ENCODE peak calls at places on chromosomes 4 and X, in four cellular contexts. Y is SK-N-SH, R is neural crest cell, A is GM12865. V is an unnamed sample.

GRCh38 chr4:48909697-48910096 is 3.1 kb upstream of the OCIAD2 start:
- DNase-seq in Y (peak), R (no peak), A (no peak), V (no peak)

GRCh38 chr4:114132830-114133229 is 153.4 kb upstream of the ARSJ start:
- DNase-seq in Y (no peak), R (no peak), A (peak), V (no peak)

GRCh38 chr4:20251061-20251795 is 477 bp upstream of the SLIT2 start:
- DNase-seq in Y (no peak), R (no peak), A (no peak), V (no peak)

GRCh38 chrX:150848914-150849365 is 49.5 kb downstream of the CD99L2 start:
- DNase-seq in Y (no peak), R (no peak), A (no peak), V (no peak)

GRCh38 chrX:40244980-40245379 is 147.2 kb upstream of the BCOR start:
- DNase-seq in Y (peak), R (no peak), A (no peak), V (no peak)

GRCh38 chr4:99058228-99058627 is 30.4 kb downstream of the ADH5 start:
- DNase-seq in Y (no peak), R (no peak), A (no peak), V (no peak)

GRCh38 chr4:176964116-176964691 is 171.5 kb upstream of the VEGFC start:
- DNase-seq in Y (no peak), R (no peak), A (peak), V (no peak)

GRCh38 chr4:155900402-155900801 is 3.1 kb upstream of the TDO2 start:
- DNase-seq in Y (no peak), R (no peak), A (no peak), V (no peak)

GRCh38 chr4:28462766-28463165 is 1602.1 kb downstream of the STIM2 start:
- DNase-seq in Y (no peak), R (no peak), A (no peak), V (no peak)

GRCh38 chr4:57378766-57379165 is 268.6 kb upstream of the IGFBP7 start:
- DNase-seq in Y (no peak), R (no peak), A (no peak), V (no peak)

GRCh38 chrX:54639346-54640102 is 109.5 kb downstream of the GNL3L start:
- DNase-seq in Y (peak), R (peak), A (peak), V (peak)

GRCh38 chr4:51942108-51942832 is 77.9 kb downstream of the LRRC66 start:
- DNase-seq in Y (no peak), R (no peak), A (no peak), V (no peak)

GRCh38 chr4:27001398-27002164 is 140.9 kb downstream of the STIM2 start:
- DNase-seq in Y (no peak), R (no peak), A (no peak), V (no peak)
- TF ChIP-seq CTCF in Y (no peak), R (no peak), A (no peak), V (no peak)

GRCh38 chr4:183099537-183100297 is 660 bp downstream of the WWC2 start:
- DNase-seq in Y (no peak), R (peak), A (no peak), V (peak)

GRCh38 chr4:183097251-183098079 is 1.6 kb upstream of the WWC2 start:
- DNase-seq in Y (no peak), R (no peak), A (no peak), V (peak)

GRCh38 chr4:183100298-183100599 is 1.2 kb downstream of the WWC2 start:
- DNase-seq in Y (no peak), R (no peak), A (no peak), V (no peak)

GRCh38 chr4:183098080-183098722 is 856 bp upstream of the WWC2 start:
- DNase-seq in Y (peak), R (peak), A (peak), V (peak)

DNA sequence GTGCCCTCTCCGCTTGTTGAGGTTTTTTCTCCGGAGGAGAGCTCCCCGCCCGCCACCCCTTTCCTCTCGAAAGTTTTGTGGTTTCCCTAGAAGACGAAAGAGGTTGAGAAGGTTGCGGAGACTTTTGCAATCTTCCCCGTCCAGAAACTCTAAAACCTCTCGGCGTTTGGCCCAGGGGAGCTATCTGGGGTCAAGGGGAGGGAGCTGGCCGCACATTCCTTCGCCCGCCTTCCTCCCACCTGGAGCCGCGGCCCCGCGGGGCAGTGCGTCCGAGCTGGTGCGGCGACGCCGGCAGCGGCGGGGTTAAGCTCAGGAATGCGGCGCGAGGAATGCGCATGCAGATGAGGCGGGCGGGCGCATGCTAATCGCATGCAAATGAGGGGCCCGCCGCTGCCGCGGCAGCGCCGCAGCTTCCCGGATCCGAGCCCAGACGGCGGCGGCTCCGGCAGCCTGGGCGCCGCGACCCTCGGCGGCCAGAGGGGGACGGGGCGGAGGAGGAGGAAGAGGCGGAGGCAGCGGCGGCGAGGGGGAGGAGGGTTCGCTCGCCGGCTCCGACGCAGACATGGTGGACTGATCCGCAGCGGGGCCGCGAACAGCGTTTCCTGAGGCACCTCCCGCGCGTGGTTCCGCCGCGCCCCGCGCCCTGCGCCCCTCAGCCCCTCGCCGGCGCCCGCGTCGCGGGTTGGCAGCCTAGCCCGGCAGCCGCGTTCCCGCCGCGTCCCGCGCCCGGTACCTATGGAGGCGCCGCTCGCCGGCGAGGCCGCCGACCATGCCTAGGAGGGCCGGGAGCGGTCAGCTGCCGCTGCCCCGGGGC is at the start of gene WWC2:
- DNase-seq in Y (peak), R (peak), A (peak), V (peak)
- TF ChIP-seq CTCF in Y (no peak), R (peak), A (no peak), V (no peak)

DNA sequence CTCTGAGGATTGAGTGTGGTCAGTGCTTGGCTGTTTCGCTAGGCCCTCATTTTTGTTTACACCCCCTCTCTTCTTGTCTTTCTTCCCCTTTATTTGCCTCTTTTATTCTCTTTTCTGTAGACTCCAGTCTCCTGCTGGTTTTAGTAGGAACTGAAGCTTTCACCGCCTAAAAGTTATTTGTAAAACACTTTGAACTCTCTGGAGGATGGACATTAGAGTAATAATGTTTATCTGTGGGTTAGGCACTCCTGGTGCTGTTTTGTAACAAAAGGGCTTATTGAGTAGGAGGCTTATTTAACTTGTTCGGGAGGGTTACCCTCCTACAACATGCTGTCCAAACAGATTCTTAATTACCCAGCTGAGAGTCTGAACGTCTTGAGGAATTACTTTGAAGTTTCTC is 1.6 kb upstream of the ARHGAP10 start:
- DNase-seq in Y (no peak), R (no peak), A (no peak), V (no peak)
- TF ChIP-seq CTCF in Y (peak), R (peak), A (no peak), V (no peak)

DNA sequence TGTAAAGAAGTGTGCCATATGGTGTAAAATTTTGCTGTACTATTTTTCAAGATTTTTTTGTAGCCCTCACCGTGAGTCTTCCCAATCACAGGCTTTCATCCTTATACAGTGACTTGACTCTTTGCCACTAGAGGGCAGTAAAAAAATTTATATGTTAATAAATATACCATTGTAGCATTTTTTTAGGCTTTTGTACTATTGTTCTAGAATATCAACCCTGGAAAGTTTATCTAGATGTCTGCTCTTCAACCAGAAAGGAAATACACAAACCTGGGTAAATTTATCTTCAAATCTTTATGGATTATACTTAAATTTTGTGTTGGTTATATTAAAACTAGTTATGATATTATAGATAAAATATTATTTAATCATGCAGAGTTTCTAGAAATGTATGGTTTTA is 235.3 kb downstream of the TENM3 start:
- DNase-seq in Y (peak), R (no peak), A (peak), V (peak)
- TF ChIP-seq CTCF in Y (peak), R (peak), A (peak), V (peak)

V was measured in GM13976.